ENCODE peak calls at places on chromosome 13, in four cellular contexts. M is uterus; K is aorta; H is effector memory CD4-positive, alpha-beta T cell. E is an unnamed sample.

GRCh38 chr13:33016414-33017409 is at the start of gene KL:
- DNase-seq in M (no peak), K (peak; percentile 59), H (no peak), E (no peak)

GRCh38 chr13:31919241-31919640 is 112.3 kb upstream of the FRY start:
- DNase-seq in M (no peak), K (no peak), H (no peak), E (no peak)

GRCh38 chr13:108961542-108962125 is 332.2 kb downstream of the MYO16 start:
- DNase-seq in M (no peak), K (no peak), H (no peak), E (no peak)

GRCh38 chr13:36904219-36904618 is 15.8 kb downstream of the SMAD9 start:
- DNase-seq in M (no peak), K (no peak), H (no peak), E (no peak)

GRCh38 chr13:66831317-66831716 is 398.8 kb downstream of the PCDH9 start:
- DNase-seq in M (no peak), K (no peak), H (no peak), E (no peak)

GRCh38 chr13:42495751-42496150 is 78.2 kb upstream of the TNFSF11 start:
- DNase-seq in M (no peak), K (no peak), H (no peak), E (no peak)

GRCh38 chr13:76383671-76384461 is 502.3 kb downstream of the KCTD12 start:
- DNase-seq in M (no peak), K (peak; percentile 46), H (no peak), E (no peak)

GRCh38 chr13:80054806-80055205 is 286.1 kb downstream of the SPRY2 start:
- DNase-seq in M (no peak), K (no peak), H (no peak), E (no peak)

GRCh38 chr13:46571189-46571901 is 18.4 kb downstream of the LRCH1 start:
- DNase-seq in M (no peak), K (no peak), H (no peak), E (no peak)

GRCh38 chr13:58712191-58712590 is 1080.6 kb downstream of the PCDH17 start:
- DNase-seq in M (no peak), K (no peak), H (no peak), E (no peak)

GRCh38 chr13:97429681-97430081 is 4.3 kb upstream of the RAP2A start:
- DNase-seq in M (no peak), K (no peak), H (no peak), E (no peak)

GRCh38 chr13:99536023-99536422 is 34.8 kb downstream of the TM9SF2 start:
- DNase-seq in M (no peak), K (no peak), H (no peak), E (no peak)

GRCh38 chr13:99545979-99546378 is 44.7 kb downstream of the TM9SF2 start:
- DNase-seq in M (no peak), K (no peak), H (no peak), E (no peak)

GRCh38 chr13:99542788-99543406 is 41.6 kb downstream of the TM9SF2 start:
- DNase-seq in M (no peak), K (no peak), H (no peak), E (no peak)

DNA sequence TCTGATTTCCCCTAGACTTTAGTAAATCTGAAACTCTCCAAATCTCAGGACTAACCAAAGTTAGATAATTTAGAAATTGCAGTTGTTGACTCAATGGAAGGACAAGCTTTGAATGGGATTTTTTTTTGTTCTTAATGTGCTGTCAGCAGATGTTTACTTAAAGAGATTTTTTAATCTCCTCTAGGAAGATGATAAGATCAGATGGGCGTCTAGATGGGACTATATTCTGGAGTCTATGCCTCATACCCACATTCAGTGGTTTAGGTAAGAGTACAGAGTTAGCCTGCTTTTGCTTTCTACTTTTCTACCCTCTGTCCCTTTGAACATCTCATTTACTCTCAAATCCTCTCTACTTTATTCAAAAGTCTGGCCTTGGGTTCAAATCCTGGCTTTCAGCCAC is 39.3 kb downstream of the TM9SF2 start:
- DNase-seq in M (no peak), K (no peak), H (no peak), E (no peak)
- H3K27ac ChIP-seq in M (no peak overlapping the region), K (no peak overlapping the region), H (no peak overlapping the region), E (no peak overlapping the region)

GRCh38 chr13:107365466-107366215 is 797.7 kb upstream of the ARGLU1 start:
- DNase-seq in M (no peak), K (no peak), H (no peak), E (no peak)

GRCh38 chr13:107373551-107373950 is 805.6 kb upstream of the ARGLU1 start:
- DNase-seq in M (no peak), K (no peak), H (no peak), E (no peak)

GRCh38 chr13:107374038-107374437 is 806.1 kb upstream of the ARGLU1 start:
- DNase-seq in M (no peak), K (no peak), H (no peak), E (no peak)

GRCh38 chr13:107367258-107367657 is 799.3 kb upstream of the ARGLU1 start:
- DNase-seq in M (no peak), K (no peak), H (no peak), E (no peak)

GRCh38 chr13:107370036-107370785 is 802.3 kb upstream of the ARGLU1 start:
- DNase-seq in M (no peak), K (no peak), H (no peak), E (no peak)
- H3K27ac ChIP-seq in M (no peak overlapping the region), K (no peak overlapping the region), H (no peak overlapping the region), E (no peak overlapping the region)

GRCh38 chr13:113895436-113895835 is 31.6 kb upstream of the GAS6 start:
- DNase-seq in M (no peak), K (no peak), H (no peak), E (no peak)
- H3K27ac ChIP-seq in M (no peak overlapping the region), K (no peak overlapping the region), H (no peak overlapping the region), E (no peak overlapping the region)

DNA sequence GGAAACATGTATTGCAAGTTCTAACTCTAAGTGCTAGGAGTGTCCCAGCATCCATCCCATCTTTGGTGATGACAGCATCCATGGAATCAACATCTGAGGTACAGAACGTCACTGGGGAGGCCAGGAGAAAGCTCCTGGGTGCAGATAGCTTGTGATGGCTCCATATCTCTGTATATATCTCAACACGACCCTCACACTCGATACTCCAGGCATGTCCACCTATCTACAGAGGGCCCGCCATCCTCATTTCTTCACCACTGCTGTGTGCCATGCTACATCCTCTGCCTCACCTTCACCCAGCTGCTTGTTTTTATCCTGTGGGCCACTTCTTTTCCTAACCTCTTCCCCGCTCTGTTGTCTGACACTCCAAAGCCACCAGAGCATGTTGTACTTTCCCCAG is 100.4 kb upstream of the SERP2 start:
- DNase-seq in M (no peak), K (no peak), H (no peak), E (no peak)
- H3K27ac ChIP-seq in M (peak overlapping the region; percentile 94), K (no peak overlapping the region), H (no peak overlapping the region), E (no peak overlapping the region)

GRCh38 chr13:72973234-72973633 is 85.6 kb upstream of the KLF5 start:
- DNase-seq in M (no peak), K (no peak), H (no peak), E (no peak)

GRCh38 chr13:72970956-72971355 is 87.8 kb upstream of the KLF5 start:
- DNase-seq in M (no peak), K (no peak), H (no peak), E (no peak)

DNA sequence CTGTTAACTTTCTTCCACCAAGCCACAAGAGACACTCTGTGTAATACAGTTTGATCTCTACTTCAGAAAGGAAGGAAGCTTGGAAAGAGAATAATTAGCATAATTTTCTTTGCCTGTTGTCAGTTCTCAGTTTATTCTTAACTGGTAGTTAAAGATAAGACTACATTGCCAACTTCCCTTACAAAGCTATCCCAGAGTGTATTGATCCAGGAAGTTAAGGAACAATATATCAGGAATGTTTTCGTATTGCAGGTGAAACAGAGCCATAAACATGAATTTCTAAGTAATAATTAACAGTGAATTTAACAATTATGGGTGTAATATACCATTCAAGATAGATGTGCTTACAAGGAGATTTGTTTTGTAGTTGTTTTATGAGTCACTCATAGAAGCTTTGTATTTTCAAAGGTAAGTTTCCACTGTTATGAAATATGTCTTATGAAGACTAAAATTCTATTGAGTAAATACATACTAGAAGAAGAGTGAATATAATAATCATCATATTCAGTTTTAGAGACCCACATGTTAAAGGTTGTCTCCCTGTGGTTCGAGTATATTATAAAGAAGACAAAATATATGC is 88.4 kb upstream of the KLF5 start:
- DNase-seq in M (no peak), K (no peak), H (no peak), E (no peak)
- H3K27ac ChIP-seq in M (no peak overlapping the region), K (no peak overlapping the region), H (no peak overlapping the region), E (no peak overlapping the region)

E was measured in CD8-positive, alpha-beta T cell.